ENCODE peak calls at places on chromosomes 4 and X, in eight cellular contexts. E is prostate gland, J is osteoblast, R is PC-9, N is neuronal stem cell, B is brain microvascular endothelial cell, X is esophagus squamous epithelium, G is right cardiac atrium. Q is an unnamed sample.

GRCh38 chrX:126165401-126165720 is 728 bp downstream of the DCAF12L2 start:
- DNase-seq in E (no peak), J (no peak), R (no peak), N (no peak), B (no peak), X (no peak), G (peak; percentile 40), Q (no peak)

GRCh38 chr4:37802068-37802666 is 24.3 kb upstream of the PGM2 start:
- DNase-seq in E (peak; percentile 33), J (peak; percentile 64), R (peak; percentile 75), N (peak; percentile 15), B (peak; percentile 48), X (no peak), G (no peak), Q (peak; percentile 19)

GRCh38 chrX:56366901-56367300 is 134.7 kb downstream of the KLF8 start:
- DNase-seq in E (no peak), J (no peak), R (no peak), N (no peak), B (no peak), X (no peak), G (no peak), Q (no peak)

GRCh38 chr4:138576684-138577083 is 334.5 kb upstream of the SLC7A11 start:
- DNase-seq in E (no peak), J (no peak), R (no peak), N (no peak), B (peak; percentile 41), X (no peak), G (no peak), Q (no peak)

GRCh38 chrX:51332188-51332942 is at the start of gene NUDT10:
- DNase-seq in E (peak; percentile 58), J (peak; percentile 50), R (no peak), N (peak; percentile 75), B (peak; percentile 14), X (no peak), G (peak; percentile 85), Q (peak; percentile 66)

GRCh38 chr4:21753084-21753760 is 195.3 kb downstream of the KCNIP4 start:
- DNase-seq in E (no peak), J (peak; percentile 44), R (no peak), N (no peak), B (peak; percentile 25), X (no peak), G (no peak), Q (no peak)

GRCh38 chr4:23891064-23891421 is 1.2 kb upstream of the PPARGC1A start:
- DNase-seq in E (no peak), J (no peak), R (no peak), N (no peak), B (no peak), X (no peak), G (no peak), Q (no peak)

GRCh38 chr4:13399257-13399656 is 84.9 kb downstream of the RAB28 start:
- DNase-seq in E (no peak), J (peak; percentile 34), R (no peak), N (no peak), B (no peak), X (no peak), G (no peak), Q (no peak)

GRCh38 chr4:112327950-112328349 is 30.8 kb downstream of the ALPK1 start:
- DNase-seq in E (no peak), J (peak; percentile 26), R (peak; percentile 39), N (peak; percentile 58), B (peak; percentile 36), X (no peak), G (no peak), Q (no peak)

GRCh38 chr4:3240936-3241522 is 7.9 kb upstream of the MSANTD1 start:
- DNase-seq in E (no peak), J (no peak), R (no peak), N (no peak), B (no peak), X (no peak), G (peak; percentile 31), Q (no peak)

GRCh38 chr4:157303471-157303960 is 83.0 kb downstream of the GRIA2 start:
- DNase-seq in E (no peak), J (no peak), R (no peak), N (no peak), B (no peak), X (no peak), G (no peak), Q (no peak)

GRCh38 chr4:17580969-17581368 is 4.0 kb downstream of the LAP3 start:
- DNase-seq in E (no peak), J (peak; percentile 95), R (no peak), N (no peak), B (peak; percentile 86), X (no peak), G (no peak), Q (peak; percentile 1)
- H3K4me3 ChIP-seq in E (no peak overlapping the region), J (no peak overlapping the region), R (no peak overlapping the region), N (no peak overlapping the region), B (no peak overlapping the region), X (no peak overlapping the region), G (no peak overlapping the region), Q (no peak overlapping the region)

GRCh38 chrX:133366735-133367134 is 48.6 kb downstream of the GPC4 start:
- DNase-seq in E (no peak), J (no peak), R (no peak), N (no peak), B (no peak), X (no peak), G (no peak), Q (no peak)
- H3K27ac ChIP-seq in E (no peak overlapping the region), J (no peak overlapping the region), R (no peak overlapping the region), N (no peak overlapping the region), B (no peak overlapping the region), X (no peak overlapping the region), G (no peak overlapping the region), Q (no peak overlapping the region)

DNA sequence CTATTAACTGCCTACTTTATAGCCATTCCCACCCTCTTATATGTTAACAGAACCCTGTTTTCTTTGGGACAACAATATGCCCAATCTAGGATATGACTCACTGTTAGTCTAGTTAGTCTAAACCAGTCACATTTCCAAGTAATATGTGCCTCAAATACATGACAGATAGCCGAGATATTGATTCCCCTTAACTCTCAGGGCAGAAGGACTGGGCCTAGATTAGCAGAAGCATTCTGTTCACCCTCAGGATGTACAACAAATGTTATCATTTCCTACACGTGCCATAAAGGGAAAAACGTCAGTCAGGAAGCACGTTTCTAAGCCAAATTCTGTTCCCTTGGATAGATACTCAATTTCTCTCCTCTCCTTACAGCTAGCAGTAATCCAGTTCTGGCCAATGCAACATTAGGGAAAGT is 114.1 kb downstream of the SLC10A7 start:
- DNase-seq in E (no peak), J (peak; percentile 37), R (no peak), N (no peak), B (peak; percentile 6), X (no peak), G (no peak), Q (no peak)
- H3K4me3 ChIP-seq in E (no peak overlapping the region), J (no peak overlapping the region), R (no peak overlapping the region), N (no peak overlapping the region), B (no peak overlapping the region), X (no peak overlapping the region), G (no peak overlapping the region), Q (no peak overlapping the region)

GRCh38 chr4:173930329-173930967 is 353.0 kb downstream of the FBXO8 start:
- DNase-seq in E (no peak), J (no peak), R (no peak), N (no peak), B (no peak), X (no peak), G (no peak), Q (no peak)

GRCh38 chr4:173929921-173930320 is 353.5 kb downstream of the FBXO8 start:
- DNase-seq in E (no peak), J (no peak), R (no peak), N (no peak), B (no peak), X (no peak), G (no peak), Q (no peak)

GRCh38 chr4:173919196-173919595 is 364.3 kb downstream of the FBXO8 start:
- DNase-seq in E (no peak), J (no peak), R (no peak), N (no peak), B (no peak), X (no peak), G (no peak), Q (peak; percentile 4)

GRCh38 chr4:173919861-173920260 is 363.6 kb downstream of the FBXO8 start:
- DNase-seq in E (no peak), J (no peak), R (no peak), N (no peak), B (no peak), X (no peak), G (no peak), Q (no peak)

GRCh38 chr4:173924561-173924960 is 358.9 kb downstream of the FBXO8 start:
- DNase-seq in E (no peak), J (no peak), R (no peak), N (no peak), B (no peak), X (no peak), G (no peak), Q (no peak)
- H3K27ac ChIP-seq in E (no peak overlapping the region), J (no peak overlapping the region), R (no peak overlapping the region), N (no peak overlapping the region), B (no peak overlapping the region), X (no peak overlapping the region), G (no peak overlapping the region), Q (no peak overlapping the region)

GRCh38 chr4:78059524-78059889 is 2.4 kb downstream of the FRAS1 start:
- DNase-seq in E (peak; percentile 85), J (peak; percentile 84), R (peak; percentile 56), N (peak; percentile 72), B (peak; percentile 60), X (no peak), G (peak; percentile 67), Q (peak; percentile 14)
- H3K4me3 ChIP-seq in E (peak overlapping the region; percentile 37), J (peak overlapping the region; percentile 71), R (peak overlapping the region; percentile 88), N (peak overlapping the region; percentile 68), B (peak overlapping the region; percentile 68), X (peak overlapping the region; percentile 77), G (peak overlapping the region; percentile 73), Q (no peak overlapping the region)

GRCh38 chrX:47361538-47362511 is 8.6 kb upstream of the ZNF157 start:
- DNase-seq in E (peak; percentile 20), J (peak; percentile 92), R (no peak), N (peak; percentile 86), B (peak; percentile 96), X (no peak), G (peak; percentile 89), Q (peak; percentile 45)
- H3K27ac ChIP-seq in E (peak overlapping the region; percentile 57), J (peak overlapping the region; percentile 76), R (no peak overlapping the region), N (peak overlapping the region; percentile 98), B (peak overlapping the region; percentile 86), X (no peak overlapping the region), G (peak overlapping the region; percentile 95), Q (no peak overlapping the region)

Q was measured in SJSA1.